ENCODE peak calls at places on chromosomes 2 and 18, in nine cellular contexts. One of them, this sample, is unnamed.

GRCh38 chr2:162086904-162087303 is 12.9 kb upstream of the DPP4 start:
- DNase-seq in effector CD4-positive, alpha-beta T cell: no peak
- DNase-seq in GM20000: no peak
- DNase-seq in choroid plexus epithelial cell: no peak
- DNase-seq in Calu3: no peak
- DNase-seq in ascending aorta: no peak
- DNase-seq in NCI-H510A: no peak
- DNase-seq in A549: no peak
- DNase-seq in GM13976: no peak
- DNase-seq in this sample: no peak

GRCh38 chr18:74549591-74550104 is 15.3 kb downstream of the CNDP1 start:
- DNase-seq in NCI-H510A: no peak
- DNase-seq in Calu3: no peak
- DNase-seq in effector CD4-positive, alpha-beta T cell: no peak
- DNase-seq in GM20000: no peak
- DNase-seq in ascending aorta: peak
- DNase-seq in GM13976: no peak
- DNase-seq in choroid plexus epithelial cell: no peak
- DNase-seq in A549: no peak
- DNase-seq in this sample: no peak

GRCh38 chr18:62496262-62496661 is 26.6 kb upstream of the ZCCHC2 start:
- DNase-seq in GM13976: no peak
- DNase-seq in NCI-H510A: no peak
- DNase-seq in A549: no peak
- DNase-seq in choroid plexus epithelial cell: no peak
- DNase-seq in effector CD4-positive, alpha-beta T cell: no peak
- DNase-seq in Calu3: no peak
- DNase-seq in ascending aorta: no peak
- DNase-seq in GM20000: no peak
- DNase-seq in this sample: no peak

GRCh38 chr18:11167778-11168177 is 18.4 kb upstream of the PIEZO2 start:
- DNase-seq in GM13976: no peak
- DNase-seq in ascending aorta: no peak
- DNase-seq in effector CD4-positive, alpha-beta T cell: no peak
- DNase-seq in GM20000: no peak
- DNase-seq in A549: no peak
- DNase-seq in choroid plexus epithelial cell: peak
- DNase-seq in Calu3: no peak
- DNase-seq in NCI-H510A: no peak
- DNase-seq in this sample: no peak

GRCh38 chr2:128788636-128789220 is 470.1 kb upstream of the HS6ST1 start:
- DNase-seq in choroid plexus epithelial cell: no peak
- DNase-seq in Calu3: no peak
- DNase-seq in ascending aorta: no peak
- DNase-seq in GM13976: no peak
- DNase-seq in effector CD4-positive, alpha-beta T cell: no peak
- DNase-seq in A549: no peak
- DNase-seq in NCI-H510A: no peak
- DNase-seq in GM20000: no peak
- DNase-seq in this sample: no peak

GRCh38 chr2:74281576-74281975 is 61.6 kb downstream of the SLC4A5 start:
- DNase-seq in NCI-H510A: no peak
- DNase-seq in ascending aorta: no peak
- DNase-seq in choroid plexus epithelial cell: no peak
- DNase-seq in effector CD4-positive, alpha-beta T cell: no peak
- DNase-seq in GM20000: no peak
- DNase-seq in GM13976: no peak
- DNase-seq in Calu3: no peak
- DNase-seq in A549: no peak
- DNase-seq in this sample: no peak

GRCh38 chr2:26002617-26003310 is 20.5 kb upstream of the KIF3C start:
- DNase-seq in A549: no peak
- DNase-seq in choroid plexus epithelial cell: no peak
- DNase-seq in effector CD4-positive, alpha-beta T cell: no peak
- DNase-seq in GM13976: no peak
- DNase-seq in Calu3: no peak
- DNase-seq in NCI-H510A: no peak
- DNase-seq in ascending aorta: no peak
- DNase-seq in GM20000: no peak
- DNase-seq in this sample: no peak

GRCh38 chr18:21489119-21489750 is 111.3 kb downstream of the ESCO1 start:
- DNase-seq in GM20000: peak
- DNase-seq in ascending aorta: no peak
- DNase-seq in NCI-H510A: no peak
- DNase-seq in effector CD4-positive, alpha-beta T cell: no peak
- DNase-seq in choroid plexus epithelial cell: peak
- DNase-seq in Calu3: peak
- DNase-seq in A549: peak
- DNase-seq in GM13976: peak
- DNase-seq in this sample: peak